ENCODE peak calls at places on chromosomes 6 and 20, in four cellular contexts. K is suprapubic skin, A is GM12892, T is stomach. U is an unnamed sample.

GRCh38 chr20:10449270-10449669 is 14.2 kb downstream of the SLX4IP start:
- DNase-seq in K (no peak), A (no peak), T (no peak), U (no peak)

GRCh38 chr6:98641929-98642328 is 192.4 kb upstream of the POU3F2 start:
- DNase-seq in K (no peak), A (no peak), T (no peak), U (no peak)

GRCh38 chr6:107493158-107494057 is 3.5 kb downstream of the SOBP start:
- DNase-seq in K (no peak), A (no peak), T (peak), U (no peak)

GRCh38 chr6:3816251-3816650 is 32.9 kb upstream of the FAM50B start:
- DNase-seq in K (no peak), A (no peak), T (no peak), U (no peak)

GRCh38 chr6:31740397-31741223 is 805 bp downstream of the MSH5 start:
- DNase-seq in K (no peak), A (peak), T (no peak), U (peak)

GRCh38 chr6:160355001-160355400 is 6.8 kb downstream of the SLC22A3 start:
- DNase-seq in K (no peak), A (no peak), T (no peak), U (no peak)

GRCh38 chr20:64027981-64028685 is 7.8 kb upstream of the C20orf204 start:
- DNase-seq in K (no peak), A (no peak), T (no peak), U (no peak)

GRCh38 chr20:32458061-32458836 is 100.1 kb downstream of the ASXL1 start:
- DNase-seq in K (no peak), A (no peak), T (no peak), U (no peak)

DNA sequence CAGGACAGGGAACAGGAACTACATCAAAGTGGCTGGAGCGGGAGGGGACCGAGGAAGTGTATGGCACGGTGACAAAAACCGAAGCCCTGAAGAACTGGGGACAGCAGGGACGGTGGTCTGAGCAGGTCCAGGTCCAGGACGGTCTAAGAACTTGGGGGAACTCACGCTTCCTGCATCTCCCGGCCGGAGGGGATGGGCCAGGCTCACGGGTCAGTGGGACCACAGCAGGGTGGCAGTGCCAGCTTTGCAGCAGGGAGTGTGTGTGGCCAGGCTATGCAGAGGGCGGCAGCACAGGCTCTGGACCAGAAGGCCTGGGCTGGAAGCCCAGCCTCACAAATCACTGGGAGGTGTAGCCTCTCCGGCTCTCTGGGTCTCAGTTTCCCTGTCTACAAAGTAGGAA is 123.8 kb downstream of the BMP7 start:
- DNase-seq in K (no peak), A (no peak), T (no peak), U (peak)
- TF ChIP-seq POLR2AphosphoS5 in K (no peak), A (no peak), T (no peak), U (no peak)

DNA sequence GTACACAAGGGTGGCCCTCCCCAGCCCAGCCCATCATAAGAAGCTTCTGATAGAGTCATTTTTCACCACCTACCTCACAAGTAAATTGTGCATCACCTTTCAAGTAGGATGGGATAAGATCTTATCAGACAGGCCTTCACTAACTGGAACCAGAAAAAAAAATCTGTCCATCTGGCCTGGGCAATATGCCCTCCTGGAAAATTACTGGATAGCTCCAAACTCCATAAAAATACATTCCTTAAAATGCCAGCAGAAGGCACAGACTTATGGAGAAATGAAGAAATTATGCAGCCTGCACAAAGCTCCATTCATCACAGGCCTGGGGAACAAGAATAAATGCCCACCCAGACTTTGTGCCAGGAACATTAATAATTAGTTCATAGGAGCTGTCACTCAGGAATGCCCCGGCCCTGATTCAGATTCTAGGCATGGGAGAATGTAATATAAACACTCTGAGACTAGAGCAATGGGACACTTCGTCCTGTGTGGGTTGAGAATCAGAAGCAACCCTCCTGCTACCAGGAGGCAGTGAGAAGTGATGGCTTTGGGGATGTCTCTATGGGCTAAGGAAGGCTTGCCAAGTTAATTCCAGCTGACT is 199.3 kb downstream of the OTOR start:
- DNase-seq in K (no peak), A (no peak), T (no peak), U (no peak)
- TF ChIP-seq POLR2AphosphoS5 in K (no peak), A (no peak), T (no peak), U (no peak)

GRCh38 chr6:5066456-5067093 is 18.6 kb upstream of the PPP1R3G start:
- DNase-seq in K (no peak), A (no peak), T (no peak), U (no peak)

GRCh38 chr6:5071216-5071615 is 13.9 kb upstream of the PPP1R3G start:
- DNase-seq in K (no peak), A (no peak), T (no peak), U (no peak)

GRCh38 chr6:5067305-5067704 is 17.8 kb upstream of the PPP1R3G start:
- DNase-seq in K (no peak), A (no peak), T (no peak), U (no peak)

GRCh38 chr6:5072440-5072839 is 12.7 kb upstream of the PPP1R3G start:
- DNase-seq in K (no peak), A (no peak), T (no peak), U (no peak)

DNA sequence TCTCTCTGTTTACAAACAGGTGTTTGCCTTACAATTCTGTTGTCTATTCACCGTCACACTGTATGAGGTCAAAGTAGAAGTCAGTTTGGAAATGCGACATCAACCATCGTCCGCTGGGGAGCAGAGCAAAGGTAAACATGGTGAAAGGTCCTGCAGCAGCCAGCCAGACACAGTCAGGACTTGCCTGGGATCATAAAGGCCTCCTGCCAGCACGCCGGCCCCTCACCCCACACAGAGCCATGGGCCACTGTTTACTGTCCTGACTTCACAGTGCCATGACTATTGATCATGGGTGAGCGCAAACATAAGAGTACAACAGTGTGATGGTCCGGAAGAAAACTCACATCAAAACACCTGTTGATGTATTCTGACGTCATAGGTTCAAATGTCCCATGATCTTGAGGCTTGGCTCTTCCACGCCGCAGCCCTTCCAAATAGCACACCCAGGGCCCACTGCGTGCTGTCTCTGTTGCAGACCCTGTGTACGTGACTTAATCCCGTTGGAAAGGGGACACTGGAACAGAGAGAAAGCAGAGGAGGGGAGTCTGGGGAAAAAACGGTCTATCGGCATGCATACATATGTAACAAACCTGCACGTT is 16.9 kb upstream of the PPP1R3G start:
- DNase-seq in K (no peak), A (no peak), T (no peak), U (no peak)
- TF ChIP-seq POLR2AphosphoS5 in K (no peak), A (no peak), T (no peak), U (no peak)

GRCh38 chr20:2101935-2102584 is 433 bp downstream of the STK35 start:
- DNase-seq in K (peak), A (peak), T (peak), U (peak)
- TF ChIP-seq POLR2AphosphoS5 in K (peak), A (peak), T (no peak), U (peak)

GRCh38 chr6:83369692-83370091 is 61.2 kb downstream of the ME1 start:
- DNase-seq in K (no peak), A (no peak), T (no peak), U (no peak)

GRCh38 chr6:83371428-83371827 is 59.4 kb downstream of the ME1 start:
- DNase-seq in K (no peak), A (no peak), T (no peak), U (no peak)

GRCh38 chr6:83365931-83366330 is 64.9 kb downstream of the ME1 start:
- DNase-seq in K (no peak), A (no peak), T (no peak), U (no peak)

GRCh38 chr6:83370607-83371006 is 60.2 kb downstream of the ME1 start:
- DNase-seq in K (no peak), A (no peak), T (no peak), U (no peak)

DNA sequence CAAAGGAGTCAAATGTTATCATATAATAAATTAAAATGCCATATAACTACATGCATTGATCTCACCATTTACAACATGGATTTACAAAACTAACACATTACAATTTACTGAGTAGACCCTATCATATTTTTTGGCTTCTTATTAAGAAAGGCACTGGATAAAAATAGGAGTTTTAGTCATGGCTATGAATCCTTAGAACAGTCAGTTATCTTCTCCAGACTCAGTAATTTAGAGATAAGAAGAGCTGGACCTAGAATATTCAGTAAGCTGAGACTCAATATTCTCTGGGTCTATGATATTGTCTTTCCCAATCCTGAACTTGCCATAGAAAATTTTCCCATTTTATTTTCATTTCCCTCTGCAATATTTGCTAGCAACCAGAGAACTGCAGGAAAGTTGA is 62.3 kb downstream of the ME1 start:
- DNase-seq in K (no peak), A (no peak), T (no peak), U (no peak)
- TF ChIP-seq POLR2AphosphoS5 in K (no peak), A (no peak), T (no peak), U (no peak)

GRCh38 chr20:33559212-33559611 is 69.3 kb downstream of the CBFA2T2 start:
- DNase-seq in K (no peak), A (no peak), T (no peak), U (no peak)

GRCh38 chr20:33559994-33560393 is 70.1 kb downstream of the CBFA2T2 start:
- DNase-seq in K (no peak), A (no peak), T (no peak), U (no peak)

GRCh38 chr20:33563788-33564187 is 73.9 kb downstream of the CBFA2T2 start:
- DNase-seq in K (no peak), A (no peak), T (no peak), U (no peak)

GRCh38 chr20:33558348-33559144 is 68.7 kb downstream of the CBFA2T2 start:
- DNase-seq in K (no peak), A (no peak), T (no peak), U (no peak)

GRCh38 chr20:33561981-33562601 is 72.2 kb downstream of the CBFA2T2 start:
- DNase-seq in K (peak), A (no peak), T (peak), U (no peak)
- TF ChIP-seq POLR2AphosphoS5 in K (peak), A (no peak), T (peak), U (peak)

DNA sequence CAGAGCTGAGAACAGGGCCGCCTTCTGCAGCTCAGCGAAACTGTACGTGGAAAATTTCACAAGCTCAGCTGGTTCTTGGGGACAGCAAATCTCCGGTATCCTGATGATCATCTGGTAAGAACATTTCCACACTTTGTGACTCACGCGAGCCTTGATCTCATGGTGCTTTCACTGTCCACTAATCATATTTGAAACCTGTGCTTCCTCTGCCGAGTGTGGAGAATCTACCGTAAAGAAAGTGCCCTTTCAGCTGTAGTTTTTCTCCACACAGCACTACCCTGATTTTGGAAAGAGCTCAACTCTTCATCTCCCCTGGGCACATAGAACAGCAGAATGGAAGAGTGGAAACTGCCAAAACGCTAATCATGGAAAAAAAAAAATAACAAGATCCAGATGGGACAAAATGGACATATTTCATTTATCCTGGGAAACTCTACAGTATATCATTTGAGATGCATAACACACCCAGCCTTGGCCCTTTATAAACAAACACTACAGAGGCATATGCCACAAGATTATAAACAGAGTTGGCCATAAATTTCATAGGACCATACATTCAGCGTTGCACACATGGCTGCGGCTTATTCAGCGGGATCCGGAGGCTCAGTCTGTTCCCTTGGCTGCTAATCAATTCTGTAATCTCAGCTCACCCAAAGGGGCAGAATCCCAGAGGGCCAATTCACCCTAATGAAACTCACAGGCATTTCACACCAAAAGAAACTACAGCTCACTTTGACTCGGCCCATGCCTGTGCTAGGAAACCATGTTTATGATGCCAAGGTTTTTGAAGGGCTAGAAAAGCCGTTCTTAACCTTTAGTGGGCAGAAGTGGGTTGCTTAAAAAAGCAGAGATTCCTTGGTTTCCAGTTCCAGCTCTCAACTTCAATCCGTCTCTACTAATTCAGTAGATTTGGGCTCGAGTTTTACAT is 434.6 kb downstream of the HDGFL1 start:
- DNase-seq in K (no peak), A (no peak), T (no peak), U (no peak)
- TF ChIP-seq POLR2AphosphoS5 in K (no peak), A (no peak), T (no peak), U (no peak)

DNA sequence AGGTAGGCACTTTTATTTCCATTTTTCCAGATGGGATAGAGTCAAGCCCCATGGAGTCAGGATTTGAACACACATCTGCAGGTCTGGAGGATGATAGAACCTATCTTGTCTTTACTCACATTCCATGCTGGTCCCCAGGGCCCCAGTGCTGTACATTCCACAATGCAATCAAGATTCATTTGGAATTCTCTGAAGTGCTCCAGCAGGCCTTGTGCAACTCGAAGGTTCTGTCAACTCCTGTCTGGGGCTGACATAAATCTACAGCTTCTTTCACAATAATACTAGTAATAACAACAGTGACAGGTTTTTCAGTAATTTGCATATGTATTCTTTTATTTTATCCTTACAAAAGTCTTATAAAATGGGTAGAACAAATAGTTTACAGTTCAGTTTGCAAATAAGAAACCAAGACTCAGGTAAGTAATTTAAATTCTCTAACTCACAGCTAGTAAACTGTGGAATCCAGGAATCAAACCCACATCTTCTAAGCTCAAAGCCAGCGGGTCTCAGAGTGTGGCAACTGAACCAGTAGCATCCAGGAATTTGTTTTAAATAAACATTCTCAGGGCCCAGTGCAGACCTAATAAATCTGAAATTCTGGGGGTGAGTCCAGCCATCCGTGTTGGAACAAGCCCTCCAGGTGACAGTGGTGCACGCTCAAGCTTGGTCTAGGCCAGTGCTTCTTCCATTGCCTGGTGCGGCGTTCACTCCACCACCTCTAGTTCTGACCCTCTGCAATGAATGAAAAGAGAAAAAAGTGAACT is 137.0 kb upstream of the TNFAIP3 start:
- DNase-seq in K (no peak), A (no peak), T (no peak), U (no peak)
- TF ChIP-seq POLR2AphosphoS5 in K (peak), A (no peak), T (no peak), U (no peak)

DNA sequence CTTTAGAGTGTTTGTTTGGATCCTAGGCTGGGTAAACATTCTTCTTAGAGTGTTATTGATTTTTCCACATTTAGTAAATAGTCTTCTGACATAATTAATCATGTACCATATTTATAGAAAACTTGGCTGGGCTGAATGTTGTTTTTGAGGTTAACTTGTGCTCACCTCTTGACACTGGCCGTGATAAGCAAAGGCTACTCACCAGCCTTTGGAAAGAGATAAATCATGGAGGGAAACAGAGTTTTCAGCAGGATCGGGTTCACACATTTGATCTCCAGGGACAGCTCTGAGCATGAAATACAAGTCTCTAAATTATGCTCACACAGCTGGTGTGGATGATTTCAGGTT is 6.3 kb upstream of the CD93 start:
- DNase-seq in K (peak), A (no peak), T (no peak), U (no peak)
- TF ChIP-seq POLR2AphosphoS5 in K (no peak), A (no peak), T (no peak), U (no peak)

DNA sequence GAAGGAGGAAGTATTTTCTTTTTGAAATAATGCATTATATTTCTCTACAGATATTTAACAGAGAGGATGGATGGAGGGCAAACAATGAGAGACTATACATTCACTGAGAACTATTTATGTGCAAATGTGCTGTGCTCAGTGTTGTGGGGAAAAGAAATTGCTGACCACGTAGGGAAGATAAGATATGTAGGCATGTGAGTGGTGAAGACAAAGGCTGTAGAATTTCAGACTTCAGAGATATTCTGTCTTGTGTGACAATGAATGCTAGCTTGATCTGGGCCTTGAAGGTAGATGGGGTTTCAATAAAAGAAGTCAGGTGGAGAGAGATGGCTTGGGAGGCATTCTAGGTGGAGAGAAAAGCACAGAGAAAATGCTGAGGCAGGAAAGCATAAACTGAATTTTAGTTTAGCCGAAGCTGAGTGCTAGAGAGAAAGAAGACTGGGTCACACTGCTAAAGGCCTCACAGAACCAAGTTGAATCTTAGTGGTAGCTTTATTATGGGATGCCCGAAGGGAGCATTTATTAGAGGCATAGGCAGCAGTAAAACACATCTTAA is 56.9 kb upstream of the EEF1A1 start:
- DNase-seq in K (no peak), A (no peak), T (no peak), U (no peak)
- TF ChIP-seq POLR2AphosphoS5 in K (no peak), A (no peak), T (no peak), U (no peak)